ENCODE peak calls at places on chromosome 1, in eight cellular contexts. F, U, Q, A, Y, N, C and P are unnamed samples.

GRCh38 chr1:10538608-10539355 is 64.0 kb downstream of the PEX14 start:
- DNase-seq in F (no peak), U (no peak), Q (no peak), A (no peak), Y (no peak), N (no peak), C (peak; percentile 28), P (no peak)

GRCh38 chr1:72285074-72285425 is 2.7 kb upstream of the NEGR1 start:
- DNase-seq in F (no peak), U (no peak), Q (no peak), A (no peak), Y (no peak), N (no peak), C (no peak), P (no peak)

GRCh38 chr1:161335796-161336195 is 21.6 kb downstream of the SDHC start:
- DNase-seq in F (no peak), U (no peak), Q (no peak), A (no peak), Y (peak; percentile 16), N (no peak), C (peak; percentile 56), P (no peak)

GRCh38 chr1:159181328-159182024 is 10.1 kb downstream of the CADM3 start:
- DNase-seq in F (no peak), U (no peak), Q (no peak), A (no peak), Y (no peak), N (no peak), C (no peak), P (no peak)

GRCh38 chr1:221709854-221710253 is 32.0 kb downstream of the DUSP10 start:
- DNase-seq in F (no peak), U (no peak), Q (no peak), A (no peak), Y (no peak), N (no peak), C (no peak), P (no peak)

GRCh38 chr1:17210176-17210575 is 5.2 kb downstream of the PADI1 start:
- DNase-seq in F (no peak), U (no peak), Q (no peak), A (no peak), Y (no peak), N (no peak), C (no peak), P (no peak)

GRCh38 chr1:23357112-23357908 is 12.3 kb downstream of the ZNF436 start:
- DNase-seq in F (no peak), U (no peak), Q (no peak), A (no peak), Y (no peak), N (no peak), C (no peak), P (no peak)

GRCh38 chr1:176884286-176884685 is 280.2 kb downstream of the ASTN1 start:
- DNase-seq in F (no peak), U (no peak), Q (no peak), A (no peak), Y (no peak), N (no peak), C (no peak), P (no peak)

GRCh38 chr1:88982055-88982454 is 10.4 kb downstream of the KYAT3 start:
- DNase-seq in F (no peak), U (no peak), Q (no peak), A (no peak), Y (no peak), N (no peak), C (peak; percentile 54), P (no peak)

GRCh38 chr1:23563003-23563402 is 3.7 kb upstream of the ID3 start:
- DNase-seq in F (no peak), U (no peak), Q (no peak), A (no peak), Y (no peak), N (no peak), C (no peak), P (no peak)

GRCh38 chr1:54861070-54861761 is 25.8 kb downstream of the DHCR24 start:
- DNase-seq in F (no peak), U (peak; percentile 23), Q (peak; percentile 25), A (no peak), Y (no peak), N (no peak), C (no peak), P (no peak)

GRCh38 chr1:169202836-169203235 is 96.3 kb downstream of the ATP1B1 start:
- DNase-seq in F (no peak), U (no peak), Q (no peak), A (no peak), Y (no peak), N (no peak), C (no peak), P (no peak)

GRCh38 chr1:85078903-85079302 is 30.6 kb upstream of the MCOLN3 start:
- DNase-seq in F (no peak), U (peak; percentile 21), Q (peak; percentile 10), A (no peak), Y (no peak), N (no peak), C (peak; percentile 17), P (peak; percentile 28)

GRCh38 chr1:3926956-3927355 is 26.9 kb upstream of the C1orf174 start:
- DNase-seq in F (no peak), U (no peak), Q (no peak), A (no peak), Y (no peak), N (no peak), C (no peak), P (no peak)

GRCh38 chr1:78284354-78284753 is 206.4 kb upstream of the PTGFR start:
- DNase-seq in F (no peak), U (no peak), Q (no peak), A (no peak), Y (no peak), N (no peak), C (no peak), P (no peak)

GRCh38 chr1:30795026-30795425 is 37.5 kb upstream of the LAPTM5 start:
- DNase-seq in F (no peak), U (no peak), Q (no peak), A (no peak), Y (no peak), N (no peak), C (no peak), P (no peak)

GRCh38 chr1:202283991-202284390 is 57.7 kb downstream of the UBE2T start:
- DNase-seq in F (no peak), U (no peak), Q (no peak), A (peak; percentile 64), Y (no peak), N (no peak), C (peak; percentile 74), P (peak; percentile 80)

GRCh38 chr1:212903664-212904063 is 45.6 kb downstream of the FLVCR1 start:
- DNase-seq in F (no peak), U (no peak), Q (no peak), A (no peak), Y (no peak), N (no peak), C (no peak), P (no peak)

GRCh38 chr1:61241411-61241838 is 159.1 kb downstream of the NFIA start:
- DNase-seq in F (peak; percentile 26), U (no peak), Q (no peak), A (no peak), Y (no peak), N (no peak), C (no peak), P (peak; percentile 21)

GRCh38 chr1:41394405-41394804 is 33.2 kb downstream of the FOXO6 start:
- DNase-seq in F (no peak), U (no peak), Q (no peak), A (no peak), Y (no peak), N (no peak), C (no peak), P (no peak)

GRCh38 chr1:41394918-41395598 is 33.8 kb downstream of the FOXO6 start:
- DNase-seq in F (no peak), U (no peak), Q (peak; percentile 88), A (no peak), Y (no peak), N (no peak), C (no peak), P (no peak)

GRCh38 chr1:41395599-41395956 is 34.3 kb downstream of the FOXO6 start:
- DNase-seq in F (no peak), U (no peak), Q (no peak), A (no peak), Y (no peak), N (no peak), C (no peak), P (no peak)

GRCh38 chr1:41397020-41397419 is 35.8 kb downstream of the FOXO6 start:
- DNase-seq in F (no peak), U (no peak), Q (no peak), A (no peak), Y (no peak), N (no peak), C (no peak), P (no peak)

GRCh38 chr1:41396084-41396483 is 34.9 kb downstream of the FOXO6 start:
- DNase-seq in F (no peak), U (no peak), Q (no peak), A (no peak), Y (no peak), N (no peak), C (no peak), P (no peak)
- H3K4me3 ChIP-seq in F (no peak overlapping the region), U (no peak overlapping the region), Q (no peak overlapping the region), A (no peak overlapping the region), Y (no peak overlapping the region), N (no peak overlapping the region), C (no peak overlapping the region), P (no peak overlapping the region)

GRCh38 chr1:248871837-248872401 is 13.0 kb upstream of the ZNF692 start:
- DNase-seq in F (no peak), U (no peak), Q (no peak), A (no peak), Y (no peak), N (no peak), C (no peak), P (no peak)
- TF ChIP-seq CTCF in F (no peak), U (no peak), Q (no peak), A (no peak), Y (no peak), N (no peak), C (no peak), P (no peak)

GRCh38 chr1:35580949-35581388 is 7.9 kb downstream of the TFAP2E start:
- DNase-seq in F (no peak), U (no peak), Q (no peak), A (no peak), Y (no peak), N (no peak), C (no peak), P (no peak)
- H3K4me3 ChIP-seq in F (no peak overlapping the region), U (no peak overlapping the region), Q (no peak overlapping the region), A (no peak overlapping the region), Y (no peak overlapping the region), N (no peak overlapping the region), C (no peak overlapping the region), P (no peak overlapping the region)

DNA sequence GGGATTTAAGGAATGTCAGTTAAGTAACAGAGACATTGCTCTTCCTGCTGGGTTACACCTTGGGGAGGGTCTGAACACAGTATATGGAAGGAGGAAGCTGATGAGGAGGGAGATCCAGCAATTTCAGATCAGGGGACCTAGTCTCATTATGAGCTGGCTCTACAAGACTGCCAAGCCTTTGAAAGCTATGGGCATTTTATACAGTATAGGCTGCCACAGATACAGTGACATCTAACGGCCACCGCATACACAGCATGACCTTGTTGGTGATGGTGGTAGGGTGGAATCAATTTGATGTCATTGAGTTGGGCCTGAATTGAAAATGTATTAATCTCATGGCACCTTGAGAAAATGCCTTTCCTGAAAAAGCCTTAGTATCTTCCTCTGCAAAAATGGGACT is 22.6 kb upstream of the ZP4 start:
- DNase-seq in F (no peak), U (no peak), Q (no peak), A (no peak), Y (no peak), N (no peak), C (no peak), P (no peak)
- TF ChIP-seq CTCF in F (no peak), U (no peak), Q (no peak), A (no peak), Y (no peak), N (no peak), C (no peak), P (no peak)